ENCODE peak calls at places on chromosomes 3 and 15, in six cellular contexts. I, X, N, P, L and T are unnamed samples. For H3K27me3, the result is how much of the 10 kb centered on the place peaks cover.

GRCh38 chr3:82814660-82815059 is 1053.2 kb upstream of the GBE1 start:
- DNase-seq in P (no peak), L (no peak), I (peak), X (no peak), N (no peak), T (no peak)

GRCh38 chr3:27081566-27081965 is 287.6 kb downstream of the NEK10 start:
- DNase-seq in N (no peak), L (no peak), X (no peak), I (no peak), P (no peak), T (no peak)

GRCh38 chr3:137709011-137709601 is 55.0 kb upstream of the SOX14 start:
- DNase-seq in N (no peak), X (no peak), P (no peak), I (no peak), L (no peak), T (no peak)

GRCh38 chr3:150412599-150413069 is 4.5 kb downstream of the TSC22D2 start:
- DNase-seq in N (no peak), L (no peak), I (no peak), P (no peak), X (peak), T (peak)

GRCh38 chr15:37792351-37792750 is 142.1 kb upstream of the TMCO5A start:
- DNase-seq in P (no peak), I (no peak), N (no peak), X (no peak), L (no peak), T (no peak)

GRCh38 chr15:81133782-81134461 is at the start of gene CFAP161:
- DNase-seq in P (peak), I (peak), X (no peak), N (peak), L (peak), T (no peak)

GRCh38 chr3:126828306-126828705 is 124.3 kb downstream of the CHCHD6 start:
- DNase-seq in X (no peak), L (no peak), P (peak), N (no peak), I (peak), T (no peak)

GRCh38 chr3:18422972-18423371 is 2.2 kb downstream of the SATB1 start:
- DNase-seq in N (no peak), P (no peak), X (no peak), L (no peak), I (no peak), T (no peak)

GRCh38 chr3:123258811-123259420 is 57.2 kb downstream of the SEC22A start:
- DNase-seq in I (no peak), P (no peak), X (peak), L (no peak), N (no peak), T (no peak)

GRCh38 chr15:29452881-29453731 is 183.5 kb upstream of the NSMCE3 start:
- DNase-seq in L (no peak), I (no peak), N (no peak), X (no peak), P (no peak), T (no peak)

GRCh38 chr3:157066335-157067071 is 93.4 kb downstream of the CCNL1 start:
- DNase-seq in L (peak), N (no peak), P (no peak), X (no peak), I (no peak), T (no peak)

GRCh38 chr3:48222616-48223513 is at the start of gene CAMP:
- DNase-seq in N (no peak), P (no peak), X (peak), I (peak), L (peak), T (no peak)

GRCh38 chr3:141386611-141387110 is 18.4 kb downstream of the ZBTB38 start:
- DNase-seq in L (peak), N (no peak), X (no peak), I (no peak), P (no peak), T (no peak)

GRCh38 chr15:30926161-30926560 is 22.4 kb downstream of the FAN1 start:
- DNase-seq in I (no peak), L (no peak), P (no peak), X (no peak), N (no peak), T (no peak)

GRCh38 chr3:184332370-184333090 is 4.9 kb upstream of the FAM131A start:
- DNase-seq in P (no peak), L (no peak), X (peak), I (no peak), N (no peak), T (peak)

DNA sequence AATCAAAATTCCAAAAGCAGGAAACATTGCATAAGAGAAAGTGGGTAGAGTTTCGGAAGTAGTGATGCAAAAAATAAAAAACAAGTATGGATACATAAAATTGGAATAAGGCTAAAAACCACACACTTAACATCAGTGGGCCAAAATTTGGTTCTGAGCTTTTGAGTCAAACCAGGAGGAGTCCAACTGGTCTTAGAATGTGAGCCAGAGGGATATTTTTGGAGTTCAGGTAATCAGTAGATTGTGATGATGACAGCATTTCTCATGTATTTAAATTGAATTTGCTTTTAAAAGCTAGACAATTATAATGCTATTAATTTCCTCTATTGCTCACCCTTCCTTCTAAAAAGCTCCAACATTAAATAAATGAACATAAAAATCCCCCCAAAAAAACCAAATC is 38.2 kb upstream of the CHST2 start:
- DNase-seq in L (no peak), N (no peak), P (no peak), I (no peak), X (no peak), T (no peak)
- H3K4me3 ChIP-seq in L (no peak), N (no peak), P (no peak), I (no peak), X (no peak), T (no peak)

DNA sequence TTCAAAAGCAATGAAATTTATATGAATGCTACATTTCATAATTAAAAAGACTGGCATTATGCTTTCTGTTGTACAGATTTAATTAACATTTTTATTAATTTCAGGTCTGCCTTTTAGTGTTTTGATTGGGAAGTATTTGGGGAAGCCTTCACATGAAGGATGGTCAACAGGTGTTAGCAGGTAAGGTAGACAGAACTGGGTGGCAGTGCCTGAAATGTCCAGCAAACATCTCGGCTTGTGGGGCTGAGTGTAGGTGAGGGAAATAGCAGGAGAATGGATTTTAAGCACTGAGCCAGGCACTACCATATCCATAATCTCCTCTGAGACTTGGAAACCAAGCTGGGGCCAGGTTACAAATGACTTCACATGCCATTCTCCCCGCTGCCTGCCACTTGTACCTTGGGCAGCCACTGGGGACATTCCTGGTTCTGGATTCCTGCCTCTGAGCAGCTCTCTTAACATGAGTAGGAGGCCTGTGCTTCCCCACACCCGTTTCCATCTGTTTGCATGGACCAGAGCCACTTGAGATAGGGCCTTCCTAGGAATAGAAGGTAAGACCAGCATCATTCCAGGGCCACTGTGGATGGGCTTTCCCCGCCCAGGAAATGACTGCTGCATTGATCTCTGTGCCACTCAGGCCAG is 125.9 kb upstream of the HES1 start:
- DNase-seq in L (peak), P (no peak), N (no peak), X (no peak), I (no peak), T (no peak)
- TF ChIP-seq CTCF in L (no peak), P (no peak), N (no peak), X (no peak), I (peak), T (no peak)

GRCh38 chr3:62379206-62379834 is 6.0 kb upstream of the FEZF2 start:
- DNase-seq in N (no peak), P (no peak), L (no peak), X (no peak), I (no peak), T (no peak)
- H3K27me3 ChIP-seq in N (under half), P (under half), L (half or more), X (under half), I (half or more), T (under half)

GRCh38 chr3:52277071-52277964 is 1.1 kb downstream of the WDR82 start:
- DNase-seq in N (no peak), X (no peak), I (peak), P (peak), L (peak), T (no peak)
- H3K4me3 ChIP-seq in N (peak), X (peak), I (peak), P (peak), L (peak), T (peak)

DNA sequence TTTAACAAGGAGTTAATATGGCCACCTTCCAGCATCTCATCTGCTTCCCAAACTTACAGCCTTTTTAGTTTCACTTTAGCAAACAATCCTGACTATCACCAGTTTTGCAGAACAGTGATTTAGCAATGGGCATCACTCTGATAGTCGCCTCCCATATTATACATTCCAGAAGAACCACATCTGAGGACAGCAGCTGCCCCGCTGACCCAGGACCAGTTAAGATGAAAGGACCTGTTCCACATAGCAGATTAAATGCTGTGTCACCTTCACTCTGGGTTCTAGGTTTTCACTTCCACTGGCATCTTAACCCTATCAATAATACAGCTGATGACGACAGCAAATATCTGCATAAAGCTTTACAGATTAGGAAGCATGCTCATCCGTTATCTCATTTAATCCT is 99.8 kb downstream of the TRIM69 start:
- DNase-seq in X (peak), L (no peak), I (no peak), P (no peak), N (no peak), T (no peak)
- TF ChIP-seq CTCF in X (no peak), L (no peak), I (no peak), P (no peak), N (no peak), T (no peak)

GRCh38 chr3:32816439-32817194 is 1.2 kb upstream of the TRIM71 start:
- DNase-seq in P (no peak), N (no peak), L (peak), I (no peak), X (no peak), T (no peak)
- H3K27me3 ChIP-seq in P (under half), N (under half), L (under half), I (half or more), X (under half), T (under half)

GRCh38 chr3:72152551-72153476 is 367.9 kb upstream of the PROK2 start:
- DNase-seq in N (peak), P (peak), X (no peak), L (peak), I (peak), T (no peak)
- H3K4me3 ChIP-seq in N (peak), P (peak), X (no peak), L (peak), I (peak), T (peak)